ENCODE peak calls at places on chromosomes 13 and 19, in four cellular contexts. T, J, I and N are unnamed samples. For H3K9me3, the result is how much of the 10 kb centered on the place peaks cover.

GRCh38 chr13:73290844-73291243 is 232.0 kb downstream of the KLF5 start:
- DNase-seq in T (no peak), J (no peak), I (no peak), N (no peak)

GRCh38 chr19:16202320-16203255 is 4.9 kb downstream of the AP1M1 start:
- DNase-seq in J (no peak), I (no peak), T (no peak), N (no peak)

GRCh38 chr19:43480574-43480973 is 15.2 kb upstream of the LYPD3 start:
- DNase-seq in I (no peak), J (no peak), T (no peak), N (no peak)

GRCh38 chr13:41500501-41500900 is 43.2 kb downstream of the RGCC start:
- DNase-seq in I (no peak), J (no peak), T (no peak), N (peak)

GRCh38 chr13:113369189-113369588 is 5.3 kb upstream of the GRTP1 start:
- DNase-seq in I (no peak), T (no peak), J (no peak), N (no peak)

GRCh38 chr13:36430247-36431203 is 1.8 kb upstream of the CCNA1 start:
- DNase-seq in J (peak), T (no peak), I (no peak), N (no peak)

GRCh38 chr19:9009935-9010651 is at the start of gene MUC16:
- DNase-seq in I (no peak), J (no peak), T (no peak), N (no peak)

GRCh38 chr19:17330546-17331253 is 4.0 kb downstream of the ANO8 start:
- DNase-seq in T (no peak), J (no peak), I (no peak), N (no peak)

GRCh38 chr13:25493930-25494707 is 122.3 kb downstream of the ATP8A2 start:
- DNase-seq in T (no peak), J (no peak), I (no peak), N (peak)

GRCh38 chr13:93786846-93787245 is 560.2 kb downstream of the GPC6 start:
- DNase-seq in J (no peak), I (no peak), T (no peak), N (no peak)

GRCh38 chr19:17997969-17998826 is 9.8 kb upstream of the ARRDC2 start:
- DNase-seq in I (no peak), J (no peak), T (no peak), N (no peak)

GRCh38 chr19:19488875-19489690 is 26.3 kb downstream of the TSSK6 start:
- DNase-seq in T (peak), J (peak), I (peak), N (peak)

GRCh38 chr19:47613165-47614146 is 4.5 kb downstream of the BICRA start:
- DNase-seq in T (no peak), I (no peak), J (no peak), N (no peak)

GRCh38 chr19:48724796-48725753 is 5.5 kb upstream of the MAMSTR start:
- DNase-seq in I (no peak), T (no peak), J (no peak), N (peak)

GRCh38 chr19:6228523-6229215 is 51.1 kb downstream of the MLLT1 start:
- DNase-seq in J (no peak), T (no peak), I (no peak), N (no peak)

GRCh38 chr19:45406957-45407375 is 522 bp downstream of the POLR1G start:
- DNase-seq in I (no peak), T (no peak), J (no peak), N (no peak)

GRCh38 chr19:9842834-9843625 is 7.9 kb downstream of the PIN1 start:
- DNase-seq in J (no peak), I (no peak), T (no peak), N (no peak)

GRCh38 chr19:41225238-41226052 is 6.4 kb downstream of the AXL start:
- DNase-seq in I (peak), J (peak), T (no peak), N (no peak)

GRCh38 chr19:12946092-12946845 is 607 bp downstream of the RAD23A start:
- DNase-seq in J (peak), T (no peak), I (no peak), N (peak)

GRCh38 chr19:11138659-11139526 is 16.7 kb downstream of the SPC24 start:
- DNase-seq in I (peak), J (peak), T (no peak), N (no peak)

GRCh38 chr13:46810440-46810839 is 13.5 kb upstream of the ESD start:
- DNase-seq in T (no peak), I (no peak), J (no peak), N (no peak)

GRCh38 chr13:101452519-101453485 is at the start of gene ITGBL1:
- DNase-seq in T (no peak), J (no peak), I (no peak), N (no peak)

DNA sequence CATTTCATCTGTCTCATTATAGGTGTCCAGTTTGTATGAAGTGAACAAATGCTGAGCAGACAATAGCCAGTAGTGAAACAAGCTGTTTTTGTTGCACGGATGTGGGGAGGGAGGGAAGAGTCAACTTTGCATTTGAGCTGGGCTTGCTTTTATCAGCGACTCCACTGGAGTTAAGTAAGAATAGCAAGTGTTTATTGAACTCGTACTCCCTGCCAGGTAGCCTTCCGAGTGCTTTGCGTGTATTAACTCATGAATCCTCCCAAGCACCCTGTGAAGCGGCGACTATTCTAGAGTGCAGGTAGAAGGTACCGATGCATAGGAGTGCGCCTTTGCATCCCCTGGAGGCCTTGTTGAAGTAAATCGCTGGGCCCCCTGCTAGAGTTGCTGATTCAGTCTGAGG is 4.7 kb upstream of the ZNF444 start:
- DNase-seq in I (no peak), T (no peak), J (no peak), N (no peak)
- H3K27ac ChIP-seq in I (no peak), T (no peak), J (no peak), N (no peak)

DNA sequence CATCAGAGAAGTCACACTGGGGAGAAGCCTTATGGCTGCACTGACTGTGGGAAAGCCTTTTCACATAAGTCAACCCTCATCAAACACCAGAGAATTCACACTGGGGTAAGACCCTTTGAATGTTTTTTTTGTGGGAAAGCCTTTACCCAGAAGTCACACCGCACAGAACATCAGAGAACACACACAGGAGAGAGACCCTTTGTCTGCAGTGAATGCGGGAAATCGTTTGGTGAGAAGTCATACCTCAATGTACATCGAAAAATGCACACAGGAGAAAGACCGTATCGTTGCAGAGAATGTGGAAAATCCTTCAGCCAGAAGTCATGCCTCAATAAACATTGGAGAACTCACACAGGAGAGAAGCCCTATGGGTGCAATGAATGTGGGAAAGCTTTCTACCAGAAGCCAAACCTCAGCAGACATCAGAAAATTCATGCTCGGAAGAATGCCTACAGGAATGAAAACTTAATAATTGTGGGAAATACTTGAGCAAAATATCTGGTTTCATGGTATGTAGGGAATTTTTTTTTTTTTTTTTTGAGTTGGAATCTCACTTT is 30.7 kb downstream of the ZNF793 start:
- DNase-seq in I (no peak), T (no peak), J (no peak), N (no peak)
- H3K9me3 ChIP-seq in I (half or more), T (half or more), J (under half), N (under half)

GRCh38 chr13:79297128-79297527 is 108.9 kb downstream of the RBM26 start:
- DNase-seq in T (no peak), I (no peak), J (no peak), N (no peak)
- H3K27ac ChIP-seq in T (no peak), I (no peak), J (no peak), N (no peak)

GRCh38 chr13:26605845-26606244 is 48.4 kb downstream of the WASF3 start:
- DNase-seq in J (no peak), T (no peak), I (no peak), N (no peak)

GRCh38 chr13:26600345-26600761 is 42.9 kb downstream of the WASF3 start:
- DNase-seq in J (no peak), T (no peak), I (no peak), N (no peak)

GRCh38 chr13:26601669-26602068 is 44.2 kb downstream of the WASF3 start:
- DNase-seq in J (no peak), T (no peak), I (no peak), N (peak)

GRCh38 chr13:26602783-26603182 is 45.3 kb downstream of the WASF3 start:
- DNase-seq in T (no peak), J (no peak), I (no peak), N (no peak)

GRCh38 chr13:26604784-26605183 is 47.3 kb downstream of the WASF3 start:
- DNase-seq in I (no peak), T (no peak), J (no peak), N (no peak)
- H3K9me3 ChIP-seq in I (under half), T (under half), J (under half), N (under half)

GRCh38 chr13:97574926-97575325 is 141.0 kb downstream of the RAP2A start:
- DNase-seq in T (no peak), I (no peak), J (no peak), N (peak)
- H3K27ac ChIP-seq in T (no peak), I (no peak), J (no peak), N (no peak)

GRCh38 chr19:4066176-4066606 is 508 bp downstream of the ZBTB7A start:
- DNase-seq in T (peak), J (no peak), I (no peak), N (no peak)

GRCh38 chr19:4069331-4069959 is 2.7 kb upstream of the ZBTB7A start:
- DNase-seq in J (no peak), T (no peak), I (no peak), N (peak)

GRCh38 chr19:4066682-4067395 is at the start of gene ZBTB7A:
- DNase-seq in J (peak), T (peak), I (peak), N (peak)

GRCh38 chr19:4068058-4068966 is 1.6 kb upstream of the ZBTB7A start:
- DNase-seq in T (no peak), I (no peak), J (no peak), N (no peak)

DNA sequence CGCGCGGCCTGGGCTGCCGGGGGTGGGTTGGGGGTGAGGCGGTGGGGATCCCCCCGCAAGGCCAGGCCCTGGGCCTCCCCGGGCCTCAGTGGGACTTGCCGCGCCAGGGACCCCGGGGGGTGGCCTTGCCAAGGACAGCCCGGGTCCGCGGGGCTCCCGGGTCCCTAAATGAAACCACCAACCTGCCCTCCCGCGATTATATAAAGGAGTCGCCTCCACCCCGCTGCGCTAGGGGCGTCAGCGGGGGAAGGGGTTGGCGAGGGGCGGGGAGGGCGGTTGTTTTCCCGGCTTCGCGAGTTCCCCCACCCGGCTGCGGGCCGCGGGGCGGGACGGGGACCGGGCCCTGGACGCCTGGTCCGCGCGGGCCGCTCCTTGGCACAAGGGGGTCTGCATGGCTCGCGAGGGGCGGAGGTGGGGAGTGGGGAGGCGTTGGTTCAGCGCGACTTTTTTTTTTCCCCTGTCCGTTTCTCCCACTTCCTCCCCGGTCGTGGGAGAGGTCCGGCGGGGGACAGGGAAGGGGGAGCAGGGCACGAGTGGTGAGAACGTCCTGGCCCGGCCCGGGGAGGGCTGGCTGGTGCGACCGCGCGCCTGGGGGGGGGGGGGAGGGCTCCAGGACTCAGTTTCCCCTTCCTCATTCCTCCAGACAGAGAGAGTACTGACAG is 828 bp upstream of the ZBTB7A start:
- DNase-seq in I (no peak), J (no peak), T (no peak), N (no peak)
- H3K9me3 ChIP-seq in I (under half), J (under half), T (under half), N (under half)